ENCODE peak calls at places on chromosomes 3 and 15, in nine cellular contexts. Z is left ventricle myocardium inferior; U is tibial nerve; W is osteoblast; A is cardiac muscle cell; G is upper lobe of right lung; E is A673; K is effector memory CD4-positive, alpha-beta T cell; R is Caco-2. P is an unnamed sample. For H3K27me3 and H3K9me3, the result is how much of the 10 kb centered on the place peaks cover.

GRCh38 chr15:74345051-74345450 is 22.4 kb downstream of the CYP11A1 start:
- DNase-seq in Z (no peak), U (no peak), W (no peak), A (no peak), G (peak), E (no peak), K (no peak), R (no peak), P (no peak)

GRCh38 chr15:95019907-95020306 is 788.5 kb downstream of the MCTP2 start:
- DNase-seq in Z (no peak), U (no peak), W (no peak), A (no peak), G (no peak), E (no peak), K (no peak), R (no peak), P (peak)

GRCh38 chr3:60017631-60018030 is 967.8 kb upstream of the CFAP20DC start:
- DNase-seq in Z (no peak), U (no peak), W (no peak), A (no peak), G (no peak), E (no peak), K (no peak), R (no peak), P (no peak)

GRCh38 chr3:128965280-128965679 is 28.6 kb downstream of the CFAP92 start:
- DNase-seq in Z (no peak), U (no peak), W (no peak), A (no peak), G (no peak), E (no peak), K (no peak), R (no peak), P (no peak)

GRCh38 chr3:113035387-113035982 is 44.7 kb downstream of the GTPBP8 start:
- DNase-seq in Z (no peak), U (peak), W (peak), A (peak), G (no peak), E (peak), K (peak), R (peak), P (peak)

GRCh38 chr3:79183496-79183895 is 584.3 kb downstream of the ROBO1 start:
- DNase-seq in Z (no peak), U (no peak), W (no peak), A (no peak), G (no peak), E (no peak), K (no peak), R (no peak), P (no peak)

GRCh38 chr3:13644341-13645082 is 95.6 kb downstream of the FBLN2 start:
- DNase-seq in Z (no peak), U (no peak), W (peak), A (no peak), G (no peak), E (no peak), K (no peak), R (no peak), P (no peak)

GRCh38 chr15:32683906-32684584 is 33.8 kb upstream of the GREM1 start:
- DNase-seq in Z (no peak), U (no peak), W (peak), A (no peak), G (no peak), E (no peak), K (no peak), R (no peak), P (peak)

GRCh38 chr3:146160233-146160963 is 586 bp downstream of the PLOD2 start:
- DNase-seq in Z (peak), U (peak), W (peak), A (peak), G (peak), E (peak), K (no peak), R (peak), P (peak)

GRCh38 chr3:144287001-144287400 is 315.4 kb downstream of the DIPK2A start:
- DNase-seq in Z (no peak), U (no peak), W (no peak), A (peak), G (no peak), E (peak), K (no peak), R (no peak), P (no peak)

GRCh38 chr3:99767341-99767740 is 50.3 kb upstream of the CMSS1 start:
- DNase-seq in Z (no peak), U (no peak), W (no peak), A (no peak), G (no peak), E (no peak), K (no peak), R (no peak), P (no peak)

GRCh38 chr3:195226900-195227447 is 44.0 kb downstream of the XXYLT1 start:
- DNase-seq in Z (no peak), U (no peak), W (no peak), A (peak), G (peak), E (peak), K (no peak), R (no peak), P (no peak)

GRCh38 chr3:17384567-17385296 is 357.7 kb downstream of the TBC1D5 start:
- DNase-seq in Z (no peak), U (no peak), W (no peak), A (no peak), G (no peak), E (peak), K (no peak), R (no peak), P (no peak)

DNA sequence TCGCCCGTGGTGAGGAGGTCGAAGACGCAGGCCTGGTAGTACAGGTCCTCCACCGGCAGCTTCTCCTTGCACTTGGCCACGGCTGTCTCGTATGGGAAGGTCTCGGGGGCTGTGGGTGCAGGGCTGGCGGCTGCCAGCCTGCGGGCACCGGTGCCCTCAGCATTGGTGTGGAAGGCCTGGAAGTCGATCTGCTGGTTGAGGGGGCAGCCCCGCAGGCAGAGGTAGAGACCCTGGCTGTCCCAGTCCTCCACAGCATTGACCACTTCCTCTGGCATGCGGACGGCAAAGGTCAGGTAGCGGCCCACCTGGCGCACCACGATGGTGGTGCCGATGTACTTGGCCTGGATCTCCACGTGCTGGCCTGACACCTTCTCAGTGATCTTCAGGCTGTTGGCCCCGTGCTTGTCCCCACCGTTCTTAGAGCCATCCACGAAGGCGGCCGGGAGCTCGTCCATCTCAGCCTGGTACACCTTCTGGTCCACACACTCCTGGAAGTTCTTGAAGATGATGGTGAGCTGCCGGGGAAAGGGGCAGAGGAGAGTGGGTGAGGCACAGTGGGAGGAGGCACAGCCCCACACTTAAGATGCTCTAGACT is 43.7 kb downstream of the RGMA start:
- DNase-seq in Z (no peak), U (no peak), W (no peak), A (no peak), G (peak), E (no peak), K (no peak), R (no peak), P (no peak)
- H3K27me3 ChIP-seq in Z (under half), U (under half), W (under half), A (under half), G (under half), E (under half), K (under half), R (under half), P (under half)

DNA sequence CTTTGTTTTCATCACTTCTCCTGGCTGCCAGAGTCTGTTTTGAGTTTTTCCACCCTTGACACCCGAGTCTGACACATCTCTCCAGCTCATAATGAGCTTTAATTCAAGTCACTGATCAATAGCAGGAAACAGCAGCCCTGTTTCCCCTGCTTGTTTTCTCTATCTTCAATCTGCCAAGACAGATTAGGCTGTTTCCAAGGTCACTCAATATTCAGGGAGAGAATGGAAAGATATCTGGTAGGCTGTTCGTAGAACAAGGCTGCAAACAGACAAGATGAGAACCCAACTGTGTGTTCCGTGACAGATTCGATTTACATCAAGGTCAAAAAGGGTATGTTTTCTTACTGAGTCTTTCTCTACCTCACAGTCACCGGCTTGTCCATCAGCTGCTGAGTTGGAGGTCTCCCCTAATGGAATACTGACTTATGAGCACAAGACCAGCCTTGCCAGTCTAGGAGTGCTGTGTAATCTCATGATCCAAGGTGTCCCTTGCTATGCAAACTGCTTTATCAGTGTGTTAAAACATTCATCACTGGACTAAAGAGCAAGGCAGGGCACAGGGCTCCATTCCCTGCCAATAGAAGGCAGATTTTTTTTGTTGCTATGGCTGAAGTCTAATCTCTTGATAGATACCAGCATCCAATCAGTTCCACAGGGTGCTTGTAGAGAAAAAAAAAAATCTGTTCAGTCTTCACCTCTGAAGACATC is 187.9 kb upstream of the LMCD1 start:
- DNase-seq in Z (no peak), U (no peak), W (no peak), A (peak), G (no peak), E (no peak), K (no peak), R (no peak), P (no peak)
- H3K4me3 ChIP-seq in Z (no peak), U (no peak), W (no peak), A (no peak), G (no peak), E (no peak), K (no peak), R (no peak), P (no peak)

DNA sequence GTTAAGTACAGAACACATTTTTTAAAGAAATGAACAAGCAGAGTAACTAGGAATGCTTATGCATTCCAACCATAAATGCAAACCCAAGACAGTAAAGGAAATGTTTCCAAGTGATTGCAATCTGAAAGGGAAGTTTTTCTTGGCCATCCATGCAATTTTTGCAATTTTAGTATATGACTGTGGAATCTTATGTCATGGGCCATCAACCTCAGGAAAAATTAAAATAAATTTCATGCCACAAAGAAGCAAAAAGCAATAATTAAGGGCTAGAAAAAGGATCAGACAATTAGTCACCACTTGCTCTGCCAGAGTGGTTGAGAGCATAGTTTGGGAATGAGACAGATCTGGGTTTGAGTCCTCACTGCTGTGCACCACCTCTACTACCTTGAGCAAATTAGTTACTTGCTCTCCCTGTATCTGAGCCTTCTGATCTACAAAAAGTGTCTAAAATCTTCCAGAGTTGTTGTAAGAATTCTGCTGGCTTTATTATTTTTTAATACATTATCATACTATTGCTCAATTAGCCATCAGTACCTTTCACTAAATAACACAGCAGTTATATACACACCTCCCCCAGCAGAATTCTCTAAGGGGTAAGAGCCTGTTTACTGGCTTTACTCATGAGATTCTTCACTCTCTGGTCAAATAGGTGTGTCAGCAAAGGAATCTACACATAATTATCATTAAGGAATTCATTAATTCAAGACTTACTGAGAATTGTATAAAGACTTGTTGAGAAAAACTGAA is 49.8 kb upstream of the FBN1 start:
- DNase-seq in Z (no peak), U (no peak), W (peak), A (no peak), G (no peak), E (peak), K (no peak), R (no peak), P (peak)
- H3K9me3 ChIP-seq in Z (under half), U (under half), W (under half), A (under half), G (under half), E (under half), K (under half), R (under half), P (under half)

GRCh38 chr3:126537116-126537729 is 13.3 kb downstream of the CHST13 start:
- DNase-seq in Z (no peak), U (no peak), W (no peak), A (no peak), G (peak), E (no peak), K (no peak), R (peak), P (no peak)
- H3K27me3 ChIP-seq in Z (under half), U (under half), W (under half), A (under half), G (under half), E (under half), K (under half), R (under half), P (under half)

GRCh38 chr3:10173926-10174435 is 9.3 kb downstream of the IRAK2 start:
- DNase-seq in Z (peak), U (peak), W (peak), A (no peak), G (peak), E (no peak), K (no peak), R (no peak), P (peak)
- H3K4me3 ChIP-seq in Z (no peak), U (no peak), W (no peak), A (no peak), G (no peak), E (no peak), K (no peak), R (no peak), P (no peak)

GRCh38 chr15:66938114-66938830 is 127.1 kb upstream of the SMAD3 start:
- DNase-seq in Z (no peak), U (no peak), W (peak), A (no peak), G (no peak), E (no peak), K (no peak), R (peak), P (no peak)

GRCh38 chr15:66937588-66937987 is 127.8 kb upstream of the SMAD3 start:
- DNase-seq in Z (no peak), U (no peak), W (no peak), A (no peak), G (no peak), E (no peak), K (no peak), R (peak), P (no peak)

GRCh38 chr15:66936115-66936863 is 129.1 kb upstream of the SMAD3 start:
- DNase-seq in Z (peak), U (peak), W (peak), A (no peak), G (no peak), E (no peak), K (no peak), R (peak), P (peak)

GRCh38 chr15:66935688-66936087 is 129.7 kb upstream of the SMAD3 start:
- DNase-seq in Z (no peak), U (no peak), W (peak), A (no peak), G (no peak), E (no peak), K (no peak), R (peak), P (no peak)

DNA sequence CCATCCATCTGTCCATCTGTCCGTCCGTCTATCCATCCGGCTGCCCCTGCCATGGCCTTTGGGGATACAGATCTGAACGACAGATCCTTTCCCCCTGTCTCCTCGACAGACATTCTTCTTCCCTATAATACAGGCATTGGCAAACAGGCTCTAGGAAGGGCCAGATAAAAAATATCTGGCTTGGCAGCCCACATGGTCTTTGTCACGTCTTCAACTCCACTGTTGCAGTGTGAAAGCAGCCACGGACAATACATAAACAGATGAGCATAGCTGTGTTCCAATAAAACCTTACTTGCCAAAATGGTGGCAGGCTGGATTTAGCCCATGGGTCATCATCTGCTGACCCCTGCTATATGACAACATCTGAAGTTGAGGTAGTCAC is 128.5 kb upstream of the SMAD3 start:
- DNase-seq in Z (no peak), U (no peak), W (no peak), A (no peak), G (no peak), E (no peak), K (no peak), R (peak), P (no peak)
- H3K9me3 ChIP-seq in Z (under half), U (under half), W (under half), A (under half), G (under half), E (under half), K (under half), R (under half), P (under half)

P was measured in MG63.